ENCODE peak calls at places on chromosomes 6 and 20, in seven cellular contexts. Z is tibial nerve, S is PC-3, N is Calu3, E is BJ, P is GM12878, H is cardiac muscle cell. K is an unnamed sample.

GRCh38 chr20:34385464-34385863 is 22.4 kb downstream of the ITCH start:
- DNase-seq in H (no peak), S (no peak), P (no peak), E (no peak), Z (no peak), N (no peak), K (no peak)

GRCh38 chr6:107973594-107973993 is 15.6 kb upstream of the SEC63 start:
- DNase-seq in P (no peak), Z (no peak), H (no peak), E (no peak), N (peak; percentile 7), S (peak; percentile 69), K (no peak)

GRCh38 chr20:55583036-55583435 is 422.3 kb downstream of the CBLN4 start:
- DNase-seq in Z (no peak), N (no peak), S (no peak), E (no peak), H (no peak), P (no peak), K (no peak)

GRCh38 chr6:120378582-120379220 is 955.6 kb downstream of the TBC1D32 start:
- DNase-seq in Z (no peak), P (no peak), H (peak; percentile 73), E (no peak), S (peak; percentile 70), N (no peak), K (peak; percentile 22)

GRCh38 chr20:51087306-51087705 is 64.4 kb upstream of the KCNG1 start:
- DNase-seq in N (no peak), S (no peak), H (no peak), P (no peak), Z (no peak), E (no peak), K (no peak)

GRCh38 chr6:31901415-31901952 is 402 bp downstream of the ZBTB12 start:
- DNase-seq in Z (peak; percentile 30), E (no peak), P (no peak), N (peak; percentile 75), S (peak; percentile 37), H (peak; percentile 56), K (peak; percentile 77)

GRCh38 chr6:72182337-72183246 is 296.2 kb downstream of the RIMS1 start:
- DNase-seq in H (peak; percentile 65), Z (no peak), E (no peak), P (no peak), N (peak; percentile 75), S (peak; percentile 66), K (peak; percentile 31)

GRCh38 chr20:56411759-56412472 is at the start of gene CASS4:
- DNase-seq in N (no peak), H (no peak), E (no peak), P (no peak), Z (no peak), S (peak; percentile 43), K (peak; percentile 41)

GRCh38 chr6:3312604-3313167 is 53.9 kb downstream of the PSMG4 start:
- DNase-seq in S (no peak), P (no peak), N (no peak), E (no peak), H (no peak), Z (no peak), K (no peak)

GRCh38 chr6:14983599-14984296 is 262.1 kb upstream of the JARID2 start:
- DNase-seq in P (no peak), N (no peak), S (peak; percentile 14), H (no peak), E (no peak), Z (no peak), K (no peak)

GRCh38 chr20:43994486-43995100 is 79.9 kb downstream of the TOX2 start:
- DNase-seq in P (no peak), S (peak; percentile 65), E (no peak), H (no peak), Z (no peak), N (no peak), K (no peak)

GRCh38 chr20:63737690-63737939 is 1.2 kb downstream of the LIME1 start:
- DNase-seq in N (no peak), E (no peak), Z (no peak), P (no peak), S (no peak), H (no peak), K (no peak)

GRCh38 chr6:16690244-16691142 is 70.8 kb downstream of the ATXN1 start:
- DNase-seq in E (no peak), S (peak; percentile 91), P (no peak), Z (no peak), N (no peak), H (no peak), K (peak; percentile 53)

GRCh38 chr20:57361517-57361916 is 10.5 kb downstream of the RAE1 start:
- DNase-seq in Z (no peak), S (peak; percentile 84), H (no peak), E (peak; percentile 63), P (no peak), N (no peak), K (no peak)

GRCh38 chr20:44736170-44737021 is 9.3 kb upstream of the KCNK15 start:
- DNase-seq in H (peak; percentile 72), P (no peak), Z (no peak), E (no peak), S (peak; percentile 60), N (peak; percentile 90), K (no peak)

GRCh38 chr20:34945315-34946077 is 10.1 kb downstream of the GSS start:
- DNase-seq in S (peak; percentile 94), N (no peak), E (no peak), P (no peak), H (no peak), Z (no peak), K (no peak)

GRCh38 chr6:56642366-56643261 is at the start of gene DST:
- DNase-seq in N (no peak), P (no peak), Z (no peak), E (peak; percentile 92), H (no peak), S (peak; percentile 93), K (no peak)

GRCh38 chr20:51385941-51386530 is 156.5 kb downstream of the NFATC2 start:
- DNase-seq in E (no peak), N (peak; percentile 51), H (peak; percentile 57), S (peak; percentile 74), P (no peak), Z (no peak), K (peak; percentile 59)

GRCh38 chr6:55694148-55694547 is 115.2 kb upstream of the HMGCLL1 start:
- DNase-seq in N (peak; percentile 32), Z (no peak), E (peak; percentile 28), S (peak; percentile 55), H (peak; percentile 95), P (no peak), K (no peak)

GRCh38 chr20:23662276-23662870 is 24.6 kb upstream of the CST3 start:
- DNase-seq in S (no peak), Z (no peak), P (no peak), E (no peak), H (no peak), N (no peak), K (no peak)

GRCh38 chr20:16926626-16927025 is 178.5 kb downstream of the OTOR start:
- DNase-seq in E (no peak), H (no peak), S (no peak), N (no peak), Z (no peak), P (no peak), K (no peak)

GRCh38 chr6:165889636-165890403 is 226.8 kb upstream of the PDE10A start:
- DNase-seq in N (peak; percentile 55), H (peak; percentile 63), Z (no peak), E (no peak), P (no peak), S (peak; percentile 43), K (no peak)

GRCh38 chr20:43284481-43284880 is 94.8 kb upstream of the PTPRT start:
- DNase-seq in E (no peak), H (no peak), Z (no peak), P (no peak), N (no peak), S (no peak), K (no peak)

GRCh38 chr6:125044066-125044465 is 81.8 kb downstream of the RNF217 start:
- DNase-seq in P (no peak), N (no peak), H (no peak), E (no peak), Z (no peak), S (no peak), K (no peak)

GRCh38 chr20:33664762-33665144 is 2.0 kb upstream of the ACTL10 start:
- DNase-seq in N (no peak), P (no peak), H (no peak), E (no peak), Z (no peak), S (no peak), K (no peak)

DNA sequence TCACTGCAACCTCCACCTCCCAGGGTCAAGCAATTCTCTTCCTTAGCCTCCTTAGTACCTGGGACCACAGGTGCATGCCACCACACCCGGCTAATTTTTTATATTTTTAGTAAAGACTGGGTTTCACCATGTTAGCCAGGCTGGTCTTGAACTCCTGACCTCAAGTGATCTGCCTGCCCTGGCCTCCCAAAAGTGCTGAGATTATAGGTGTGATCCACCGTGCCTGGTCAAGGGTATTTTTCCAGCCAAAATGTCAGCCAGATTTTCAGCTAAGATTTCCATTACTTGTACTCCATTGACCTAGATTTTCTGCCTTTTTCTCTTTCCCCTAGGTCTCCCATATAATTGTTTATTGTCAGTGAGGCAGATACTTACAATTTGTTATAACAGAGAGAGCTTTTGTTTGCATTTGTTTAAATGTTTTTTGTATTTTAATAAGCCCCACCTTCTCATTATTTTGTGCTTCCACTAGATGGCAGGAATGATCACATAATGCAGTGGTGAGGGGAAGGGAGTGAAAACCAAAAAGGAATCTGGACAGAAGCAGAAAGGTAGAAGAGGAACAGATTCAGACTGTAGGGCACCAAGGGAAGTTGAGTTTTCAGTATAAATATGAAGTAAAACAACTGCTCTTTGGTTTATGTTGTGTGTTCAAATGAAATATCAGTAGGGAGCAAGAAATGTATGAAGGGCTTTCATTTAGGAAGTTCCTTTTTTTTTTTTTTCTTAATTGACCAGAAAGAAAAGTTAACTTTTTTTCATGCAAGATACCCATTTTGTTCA is 29.7 kb downstream of the RPF2 start:
- DNase-seq in N (peak; percentile 8), P (peak; percentile 15), Z (no peak), S (peak; percentile 50), H (peak; percentile 59), E (peak; percentile 13), K (peak; percentile 58)
- TF ChIP-seq CTCF in N (peak; percentile 50), P (peak; percentile 51), Z (peak; percentile 61), S (peak; percentile 71), H (peak; percentile 65), E (peak; percentile 70), K (peak; percentile 58)

GRCh38 chr6:26031595-26032386 is 55.4 kb upstream of the HFE start:
- DNase-seq in Z (peak; percentile 64), P (peak; percentile 97), H (peak; percentile 97), N (peak; percentile 95), S (peak; percentile 99), E (peak; percentile 80), K (peak; percentile 89)
- TF ChIP-seq CTCF in Z (no peak), P (no peak), H (peak; percentile 32), N (no peak), S (no peak), E (peak; percentile 39), K (peak; percentile 9)

GRCh38 chr6:75266716-75267291 is 17.8 kb downstream of the TMEM30A start:
- DNase-seq in E (no peak), N (no peak), Z (no peak), P (no peak), S (peak; percentile 67), H (peak; percentile 54), K (peak; percentile 34)
- TF ChIP-seq CTCF in E (peak; percentile 76), N (peak; percentile 62), Z (peak; percentile 71), P (peak; percentile 65), S (peak; percentile 79), H (peak; percentile 81), K (peak; percentile 68)

DNA sequence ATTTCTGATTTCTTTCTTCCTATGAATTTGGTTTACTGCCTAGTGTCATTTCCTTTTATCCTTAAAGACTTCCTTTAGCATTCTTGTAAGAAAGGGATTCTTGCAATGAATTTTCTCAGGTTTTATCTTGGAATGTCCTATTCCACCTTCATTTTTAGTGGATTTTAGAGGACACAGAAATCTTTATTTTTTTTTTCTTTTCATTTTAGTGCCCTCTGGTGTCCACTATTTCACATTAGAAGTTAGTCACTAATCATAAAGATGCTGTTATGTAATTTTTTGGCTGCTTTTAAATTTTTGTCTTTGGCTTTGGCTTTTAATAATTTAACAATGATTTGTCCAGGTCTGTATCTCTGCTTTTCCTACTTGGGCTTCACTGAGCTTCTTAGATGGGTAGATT is 28.1 kb downstream of the LMBRD1 start:
- DNase-seq in S (peak; percentile 11), P (no peak), Z (no peak), H (no peak), N (no peak), E (no peak), K (no peak)
- TF ChIP-seq CTCF in S (peak; percentile 56), P (no peak), Z (no peak), H (peak; percentile 20), N (no peak), E (peak; percentile 29), K (no peak)